ENCODE peak calls at places on chromosomes 5 and 9, in five cellular contexts. M is HT1080; N is activated effector memory CD4-positive, alpha-beta T cell treated with Interleukin-2 at 50 U/mL for 16 hours; J is brain microvascular endothelial cell; A is AG08395. O is an unnamed sample.

GRCh38 chr9:85430659-85431370 is 310.9 kb downstream of the AGTPBP1 start:
- DNase-seq in A (no peak), J (no peak), M (no peak), N (no peak), O (peak)

GRCh38 chr5:116308391-116308790 is 223.6 kb downstream of the COMMD10 start:
- DNase-seq in N (no peak), A (no peak), J (no peak), M (no peak), O (no peak)

GRCh38 chr9:98007251-98007928 is 24.2 kb downstream of the ANP32B start:
- DNase-seq in N (no peak), M (peak), A (no peak), J (no peak), O (no peak)

GRCh38 chr9:132201780-132202703 is 40.2 kb downstream of the NTNG2 start:
- DNase-seq in M (no peak), J (no peak), N (no peak), A (no peak), O (no peak)

GRCh38 chr9:73149371-73150067 is 2.1 kb upstream of the ANXA1 start:
- DNase-seq in J (peak), M (peak), N (no peak), A (peak), O (peak)

GRCh38 chr5:172903790-172904189 is 55.4 kb upstream of the RPL26L1 start:
- DNase-seq in M (peak), A (peak), J (peak), N (no peak), O (no peak)

GRCh38 chr9:79857188-79857587 is 285.4 kb downstream of the TLE4 start:
- DNase-seq in M (no peak), J (no peak), N (no peak), A (no peak), O (no peak)

GRCh38 chr9:92971776-92972175 is 24.5 kb downstream of the FGD3 start:
- DNase-seq in J (no peak), M (no peak), A (no peak), N (no peak), O (no peak)

GRCh38 chr5:109898547-109899544 is 209.1 kb downstream of the MAN2A1 start:
- DNase-seq in M (no peak), N (no peak), A (no peak), J (no peak), O (no peak)

GRCh38 chr5:178272591-178272990 is 40.0 kb upstream of the PHYKPL start:
- DNase-seq in A (no peak), M (no peak), J (no peak), N (no peak), O (no peak)

GRCh38 chr5:163489055-163489744 is 16.2 kb upstream of the MAT2B start:
- DNase-seq in M (peak), J (peak), N (no peak), A (no peak), O (peak)

GRCh38 chr9:8492679-8493078 is 693.1 kb upstream of the DMAC1 start:
- DNase-seq in A (no peak), M (no peak), J (no peak), N (no peak), O (no peak)

GRCh38 chr9:81083062-81083461 is 606.3 kb downstream of the TLE1 start:
- DNase-seq in M (no peak), J (peak), N (no peak), A (no peak), O (peak)

GRCh38 chr5:107772418-107773310 is 101.9 kb upstream of the EFNA5 start:
- DNase-seq in M (no peak), A (no peak), J (no peak), N (no peak), O (peak)

GRCh38 chr5:7805379-7805778 is 45.6 kb downstream of the CFAP90 start:
- DNase-seq in A (no peak), N (no peak), J (no peak), M (no peak), O (peak)

GRCh38 chr9:86525182-86525581 is 171.0 kb upstream of the TUT7 start:
- DNase-seq in J (no peak), A (no peak), M (no peak), N (no peak), O (peak)

GRCh38 chr9:137680445-137681358 is 61.9 kb downstream of the EHMT1 start:
- DNase-seq in M (no peak), N (no peak), J (no peak), A (no peak), O (peak)

GRCh38 chr5:159133041-159133741 is 33.5 kb upstream of the EBF1 start:
- DNase-seq in N (no peak), A (peak), J (peak), M (peak), O (peak)

GRCh38 chr9:134592018-134592818 is 49.4 kb upstream of the COL5A1 start:
- DNase-seq in J (peak), N (no peak), M (peak), A (peak), O (peak)

GRCh38 chr5:180519098-180519497 is 24.9 kb downstream of the CNOT6 start:
- DNase-seq in A (peak), J (no peak), N (no peak), M (no peak), O (peak)

GRCh38 chr5:170861855-170862766 is at the start of gene RANBP17:
- DNase-seq in M (peak), N (no peak), J (peak), A (no peak), O (peak)

GRCh38 chr5:10724799-10725507 is 36.1 kb downstream of the DAP start:
- DNase-seq in M (peak), J (peak), N (no peak), A (peak), O (no peak)

GRCh38 chr5:124867064-124867707 is 120.7 kb upstream of the ZNF608 start:
- DNase-seq in M (peak), J (peak), N (no peak), A (peak), O (peak)

GRCh38 chr9:108142504-108143201 is 653.1 kb upstream of the KLF4 start:
- DNase-seq in J (peak), M (peak), N (no peak), A (peak), O (peak)

GRCh38 chr9:70117835-70118319 is 74.2 kb downstream of the MAMDC2 start:
- DNase-seq in N (no peak), M (peak), A (peak), J (peak), O (no peak)

GRCh38 chr5:108818613-108819272 is 71.0 kb downstream of the FER start:
- DNase-seq in M (peak), A (peak), N (no peak), J (peak), O (no peak)

GRCh38 chr9:130445268-130445983 is 665 bp downstream of the ASS1 start:
- DNase-seq in N (no peak), M (no peak), J (no peak), A (peak), O (peak)

GRCh38 chr5:145750194-145750593 is 84.9 kb downstream of the PRELID2 start:
- DNase-seq in A (no peak), M (no peak), J (no peak), N (no peak), O (no peak)

GRCh38 chr9:73154760-73155159 is 3.1 kb downstream of the ANXA1 start:
- DNase-seq in N (no peak), A (no peak), J (no peak), M (no peak), O (no peak)

GRCh38 chr9:99509900-99510299 is 287.8 kb downstream of the SEC61B start:
- DNase-seq in J (no peak), M (no peak), N (no peak), A (no peak), O (no peak)